ENCODE peak calls at places on chromosomes 6 and 20, in eight cellular contexts. O, T, W, F, S, J, Y and E are unnamed samples.

GRCh38 chr6:43644940-43645612 is at the start of gene RSPH9:
- DNase-seq in W (peak), J (peak), F (peak), O (peak), T (peak), S (peak), Y (peak), E (no peak)

GRCh38 chr6:69827491-69827890 is 30.7 kb upstream of the LMBRD1 start:
- DNase-seq in T (no peak), W (peak), J (no peak), Y (no peak), F (no peak), S (no peak), O (peak), E (no peak)

GRCh38 chr6:169722362-169723199 is 1.7 kb downstream of the PHF10 start:
- DNase-seq in W (peak), S (peak), F (peak), O (peak), J (peak), Y (peak), T (peak), E (peak)

GRCh38 chr6:100633096-100633766 is 168.5 kb upstream of the SIM1 start:
- DNase-seq in T (no peak), J (no peak), W (peak), O (peak), S (no peak), Y (peak), F (no peak), E (no peak)

GRCh38 chr6:44525761-44526351 is 138.3 kb downstream of the CDC5L start:
- DNase-seq in F (no peak), T (no peak), O (no peak), W (no peak), Y (no peak), S (no peak), J (no peak), E (no peak)

GRCh38 chr6:1614767-1615650 is 5.3 kb downstream of the FOXC1 start:
- DNase-seq in F (no peak), T (peak), O (no peak), S (no peak), W (no peak), Y (no peak), J (no peak), E (no peak)

GRCh38 chr6:154791561-154792317 is 58.5 kb downstream of the SCAF8 start:
- DNase-seq in Y (no peak), S (no peak), O (peak), T (no peak), F (no peak), J (no peak), W (peak), E (no peak)

GRCh38 chr6:127343753-127344659 is 597 bp upstream of the ECHDC1 start:
- DNase-seq in F (no peak), Y (peak), O (peak), T (peak), S (no peak), W (peak), J (peak), E (no peak)

GRCh38 chr20:57837208-57838035 is 127.6 kb upstream of the PMEPA1 start:
- DNase-seq in O (no peak), T (no peak), S (no peak), F (no peak), W (no peak), J (no peak), Y (no peak), E (no peak)

GRCh38 chr6:16415677-16416076 is 177.3 kb downstream of the GMPR start:
- DNase-seq in J (no peak), W (no peak), T (no peak), S (no peak), F (no peak), Y (no peak), O (no peak), E (no peak)

GRCh38 chr6:15308445-15309213 is 62.8 kb downstream of the JARID2 start:
- DNase-seq in T (no peak), F (no peak), J (no peak), O (peak), S (no peak), W (no peak), Y (peak), E (no peak)

GRCh38 chr20:3406481-3407425 is 716 bp downstream of the DNAAF9 start:
- DNase-seq in F (no peak), J (no peak), S (peak), Y (peak), W (peak), T (peak), O (peak), E (no peak)

GRCh38 chr20:8578191-8578690 is 446.2 kb downstream of the PLCB1 start:
- DNase-seq in J (no peak), O (no peak), F (no peak), Y (no peak), S (no peak), T (no peak), W (peak), E (no peak)

GRCh38 chr6:48447251-48447650 is 336.3 kb upstream of the PTCHD4 start:
- DNase-seq in S (no peak), J (no peak), T (no peak), F (no peak), O (no peak), W (no peak), Y (no peak), E (no peak)

GRCh38 chr20:33812673-33813462 is 1.7 kb downstream of the CHMP4B start:
- DNase-seq in O (peak), J (no peak), F (no peak), S (no peak), Y (no peak), W (peak), T (no peak), E (no peak)